ENCODE peak calls at places on chromosomes 4 and X, in six cellular contexts. P is upper lobe of left lung, T is transverse colon, S is sigmoid colon, Z is endothelial cell of umbilical vein, A is spleen. R is an unnamed sample.

GRCh38 chrX:40479777-40480318 is 100.9 kb upstream of the ATP6AP2 start:
- DNase-seq in T (no peak), A (no peak), S (no peak), Z (no peak), P (no peak), R (no peak)

GRCh38 chrX:73262991-73263390 is 48.3 kb upstream of the NAP1L2 start:
- DNase-seq in T (no peak), Z (peak), S (no peak), A (no peak), P (no peak), R (no peak)

GRCh38 chr4:88533088-88533790 is 9.7 kb upstream of the PYURF start:
- DNase-seq in P (no peak), T (no peak), A (no peak), S (no peak), Z (peak), R (no peak)

GRCh38 chr4:141078871-141079270 is 54.4 kb downstream of the RNF150 start:
- DNase-seq in S (no peak), T (no peak), P (no peak), A (no peak), Z (no peak), R (no peak)

GRCh38 chr4:94446386-94446785 is 5.4 kb upstream of the PDLIM5 start:
- DNase-seq in A (no peak), S (no peak), Z (no peak), T (no peak), P (no peak), R (no peak)

GRCh38 chr4:163495900-163496299 is 1.4 kb downstream of the TMA16 start:
- DNase-seq in T (no peak), Z (peak), P (no peak), S (no peak), A (no peak), R (no peak)

GRCh38 chr4:1207603-1208265 is 35.4 kb upstream of the SPON2 start:
- DNase-seq in P (peak), Z (no peak), T (peak), S (peak), A (peak), R (no peak)

GRCh38 chr4:182531555-182532162 is 288.5 kb downstream of the TENM3 start:
- DNase-seq in S (no peak), A (no peak), P (no peak), T (no peak), Z (no peak), R (no peak)

GRCh38 chr4:24166501-24166900 is 276.7 kb upstream of the PPARGC1A start:
- DNase-seq in Z (no peak), T (no peak), P (no peak), A (no peak), S (no peak), R (no peak)

DNA sequence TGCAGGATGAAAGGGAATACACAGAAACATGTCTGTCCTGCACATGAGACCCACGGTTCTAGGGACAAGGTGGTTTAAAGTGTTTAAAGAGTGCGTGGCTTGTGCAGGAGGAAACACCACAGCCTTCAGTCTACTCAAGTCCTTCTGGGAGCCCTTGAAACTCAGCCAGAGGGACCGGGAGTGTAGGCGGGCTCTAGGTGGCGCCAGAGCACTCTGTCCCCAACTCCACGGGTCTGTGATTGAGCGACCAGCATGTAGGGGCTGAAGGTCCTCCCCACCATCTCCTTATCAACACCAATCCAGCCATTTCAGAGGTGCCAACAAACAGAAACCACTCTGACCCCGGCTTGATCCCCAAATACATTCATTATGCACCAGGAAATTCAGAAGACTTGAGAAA is 82.0 kb upstream of the CLDN34 start:
- DNase-seq in Z (peak), A (peak), P (peak), S (no peak), T (peak), R (peak)
- TF ChIP-seq POLR2A in Z (no peak), A (no peak), P (no peak), S (no peak), T (no peak), R (no peak)

DNA sequence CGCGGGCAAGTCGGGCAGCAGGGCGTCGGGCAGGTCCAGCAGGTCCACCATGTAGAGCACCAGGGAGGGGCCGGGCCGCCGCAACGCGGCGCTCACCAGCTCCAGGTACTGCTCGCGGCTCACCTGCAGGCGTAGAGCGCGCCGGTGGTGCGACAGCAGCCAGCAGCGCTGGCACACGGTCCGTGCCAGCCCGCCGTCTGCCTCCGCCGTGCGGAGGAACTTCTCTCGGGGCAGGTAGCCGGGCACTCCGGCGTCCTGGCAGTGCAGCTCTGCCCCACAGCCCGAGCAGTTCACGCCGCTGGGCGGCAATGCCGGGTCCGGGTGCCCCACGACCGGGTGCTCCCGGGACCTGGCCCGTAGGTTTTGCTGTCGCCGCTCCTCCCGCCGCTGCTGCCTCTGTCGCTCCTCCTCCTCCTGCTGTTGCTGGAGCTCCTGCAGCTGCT is 507 bp downstream of the NOA1 start:
- DNase-seq in A (peak), T (peak), P (peak), Z (peak), S (peak), R (peak)
- TF ChIP-seq POLR2AphosphoS5 in A (no peak), T (peak), P (no peak), Z (no peak), S (no peak), R (no peak)

DNA sequence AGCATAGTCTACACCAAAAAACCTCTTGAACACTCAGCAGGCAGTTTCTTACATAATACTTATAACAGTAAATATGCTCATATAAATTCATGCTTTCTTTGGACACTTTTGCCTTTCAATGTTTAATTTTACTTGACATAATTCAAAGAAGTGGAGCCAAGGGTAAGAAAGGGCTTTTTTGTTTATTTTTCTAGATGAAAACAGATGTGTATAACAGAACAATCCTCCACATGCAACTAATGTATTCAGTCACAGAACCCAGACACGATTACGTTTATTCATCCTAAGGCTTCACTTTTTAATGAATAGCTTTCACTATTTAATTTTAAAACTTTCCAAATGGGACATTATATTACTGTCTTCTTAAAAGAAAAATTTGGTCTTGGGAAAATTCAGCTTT is 57.9 kb upstream of the PTPN13 start:
- DNase-seq in S (no peak), P (no peak), T (no peak), Z (no peak), A (no peak), R (no peak)
- TF ChIP-seq POLR2A in S (no peak), P (no peak), T (no peak), Z (no peak), A (no peak), R (no peak)

DNA sequence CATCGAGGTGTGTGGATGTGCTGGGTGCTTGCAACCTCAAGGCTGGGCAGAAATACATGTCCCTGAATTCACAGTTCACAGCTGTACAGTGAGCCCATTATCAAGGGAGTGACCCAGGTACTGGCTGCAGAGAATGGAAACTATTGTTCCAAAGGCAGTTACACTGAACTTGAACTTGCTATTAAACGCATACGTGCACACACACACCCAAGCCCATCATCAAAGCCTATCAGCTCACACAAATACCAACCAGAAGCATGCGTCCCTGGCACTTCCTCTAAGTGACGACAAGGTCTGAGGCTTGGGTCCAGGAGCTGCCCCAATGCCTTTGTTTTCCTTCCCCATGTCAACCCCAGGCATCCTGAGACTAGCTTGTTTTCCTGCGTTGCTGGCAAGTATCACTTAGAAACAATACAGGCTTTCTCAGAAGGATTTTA is 88.6 kb downstream of the IRF2 start:
- DNase-seq in A (no peak), T (peak), S (peak), Z (peak), P (peak), R (no peak)
- TF ChIP-seq POLR2AphosphoS5 in A (no peak), T (peak), S (peak), Z (no peak), P (peak), R (no peak)

R was measured in GM12891.